ENCODE peak calls at places on chromosome 6, in seven cellular contexts. V, X, G, W, B, T and F are unnamed samples.

GRCh38 chr6:144580771-144581170 is 295.6 kb downstream of the UTRN start:
- DNase-seq in T (no peak), W (no peak), X (no peak), B (no peak), G (no peak), V (no peak), F (no peak)

GRCh38 chr6:41637179-41638001 is 878 bp upstream of the MDFI start:
- DNase-seq in W (no peak), T (peak), X (no peak), V (no peak), G (no peak), B (no peak), F (no peak)

GRCh38 chr6:17865798-17866725 is 121.4 kb downstream of the KIF13A start:
- DNase-seq in B (no peak), V (no peak), T (peak), W (peak), X (no peak), G (no peak), F (peak)

GRCh38 chr6:160978141-160978926 is 13.2 kb upstream of the MAP3K4 start:
- DNase-seq in X (no peak), W (no peak), T (no peak), V (no peak), B (no peak), G (no peak), F (no peak)

GRCh38 chr6:6453186-6453585 is 132.7 kb upstream of the F13A1 start:
- DNase-seq in G (no peak), W (no peak), V (no peak), X (no peak), T (no peak), B (no peak), F (no peak)

GRCh38 chr6:144882425-144882824 is 597.3 kb downstream of the UTRN start:
- DNase-seq in T (no peak), V (no peak), B (no peak), G (no peak), X (no peak), W (no peak), F (no peak)

GRCh38 chr6:31060162-31060561 is 49.9 kb downstream of the MUC22 start:
- DNase-seq in G (no peak), W (no peak), B (no peak), T (no peak), V (no peak), X (no peak), F (no peak)

GRCh38 chr6:37018152-37019064 is 13.0 kb downstream of the FGD2 start:
- DNase-seq in V (peak), B (peak), T (peak), X (peak), W (peak), G (peak), F (peak)

GRCh38 chr6:106102034-106102433 is 15.9 kb downstream of the PRDM1 start:
- DNase-seq in X (no peak), V (peak), W (no peak), B (no peak), T (no peak), G (no peak), F (no peak)

GRCh38 chr6:12001004-12001705 is 11.0 kb upstream of the HIVEP1 start:
- DNase-seq in V (no peak), T (no peak), X (no peak), B (no peak), G (no peak), W (no peak), F (no peak)

GRCh38 chr6:134240664-134241431 is 77.1 kb downstream of the SGK1 start:
- DNase-seq in V (peak), T (no peak), W (peak), X (no peak), B (peak), G (peak), F (peak)

GRCh38 chr6:168239374-168239773 is 80.2 kb downstream of the DACT2 start:
- DNase-seq in V (no peak), W (no peak), G (no peak), B (no peak), T (no peak), X (no peak), F (no peak)

GRCh38 chr6:169675011-169675410 is 26.8 kb downstream of the WDR27 start:
- DNase-seq in B (no peak), W (no peak), G (no peak), V (no peak), T (no peak), X (no peak), F (no peak)

GRCh38 chr6:32194825-32195651 is 2.6 kb upstream of the GPSM3 start:
- DNase-seq in W (no peak), G (no peak), B (no peak), X (no peak), T (peak), V (peak), F (no peak)

GRCh38 chr6:167683028-167683862 is 143.5 kb upstream of the AFDN start:
- DNase-seq in V (no peak), X (no peak), G (no peak), B (no peak), T (peak), W (peak), F (peak)

GRCh38 chr6:17389274-17389847 is 4.0 kb upstream of the CAP2 start:
- DNase-seq in T (peak), G (no peak), V (no peak), X (no peak), B (no peak), W (no peak), F (no peak)

GRCh38 chr6:127459231-127459641 is at the start of gene KIAA0408:
- DNase-seq in X (no peak), T (no peak), W (peak), G (no peak), V (no peak), B (no peak), F (peak)

GRCh38 chr6:36797055-36797454 is 42.2 kb downstream of the CPNE5 start:
- DNase-seq in B (no peak), X (no peak), G (no peak), W (no peak), V (no peak), T (no peak), F (no peak)

GRCh38 chr6:165586706-165587105 is 76.3 kb downstream of the PDE10A start:
- DNase-seq in X (no peak), T (no peak), W (no peak), V (no peak), G (no peak), B (no peak), F (no peak)

GRCh38 chr6:36751091-36751490 is 53.5 kb downstream of the RAB44 start:
- DNase-seq in W (no peak), B (no peak), V (no peak), X (no peak), T (no peak), G (no peak), F (no peak)